ENCODE peak calls at places on chromosome 11, in six cellular contexts. U, P, O, M, F and D are unnamed samples.

GRCh38 chr11:32830413-32830738 is 649 bp downstream of the PRRG4 start:
- DNase-seq in U (no peak), P (no peak), O (no peak), M (no peak), F (no peak), D (no peak)

GRCh38 chr11:110297082-110297725 is 790 bp upstream of the RDX start:
- DNase-seq in U (no peak), P (no peak), O (no peak), M (no peak), F (no peak), D (no peak)

GRCh38 chr11:27611390-27611789 is 88.9 kb downstream of the BDNF start:
- DNase-seq in U (no peak), P (no peak), O (no peak), M (no peak), F (no peak), D (no peak)

GRCh38 chr11:125923633-125924032 is 19.3 kb downstream of the DDX25 start:
- DNase-seq in U (no peak), P (no peak), O (no peak), M (no peak), F (no peak), D (no peak)

GRCh38 chr11:6629573-6629891 is 10.3 kb upstream of the TPP1 start:
- DNase-seq in U (no peak), P (no peak), O (no peak), M (no peak), F (peak), D (no peak)

GRCh38 chr11:89487016-89487415 is 4.2 kb downstream of the NOX4 start:
- DNase-seq in U (no peak), P (no peak), O (no peak), M (no peak), F (no peak), D (no peak)

GRCh38 chr11:122215244-122215992 is 99.4 kb upstream of the BLID start:
- DNase-seq in U (peak), P (peak), O (no peak), M (no peak), F (peak), D (peak)

GRCh38 chr11:29184939-29185890 is 831.6 kb downstream of the KCNA4 start:
- DNase-seq in U (no peak), P (no peak), O (no peak), M (no peak), F (no peak), D (no peak)

GRCh38 chr11:131811380-131811779 is 441.0 kb downstream of the NTM start:
- DNase-seq in U (no peak), P (no peak), O (no peak), M (no peak), F (no peak), D (no peak)

GRCh38 chr11:8082391-8083087 is 1.5 kb downstream of the TUB start:
- DNase-seq in U (no peak), P (no peak), O (no peak), M (no peak), F (peak), D (no peak)

GRCh38 chr11:76077575-76078150 is 128.6 kb downstream of the WNT11 start:
- DNase-seq in U (no peak), P (no peak), O (no peak), M (no peak), F (no peak), D (no peak)

GRCh38 chr11:102807921-102808320 is 10.0 kb upstream of the MMP1 start:
- DNase-seq in U (no peak), P (no peak), O (no peak), M (no peak), F (no peak), D (no peak)

GRCh38 chr11:92808009-92808408 is 161.4 kb upstream of the MTNR1B start:
- DNase-seq in U (no peak), P (no peak), O (no peak), M (no peak), F (no peak), D (no peak)

GRCh38 chr11:125061237-125061636 is 1.9 kb upstream of the SLC37A2 start:
- DNase-seq in U (no peak), P (no peak), O (no peak), M (no peak), F (no peak), D (no peak)

GRCh38 chr11:128575956-128576340 is 11.4 kb downstream of the ETS1 start:
- DNase-seq in U (no peak), P (no peak), O (no peak), M (no peak), F (no peak), D (no peak)

GRCh38 chr11:77188323-77188911 is 60.4 kb downstream of the MYO7A start:
- DNase-seq in U (peak), P (peak), O (peak), M (peak), F (peak), D (peak)

GRCh38 chr11:47586456-47586855 is at the start of gene FAM180B:
- DNase-seq in U (no peak), P (no peak), O (no peak), M (no peak), F (peak), D (peak)

GRCh38 chr11:47464479-47464878 is 15.5 kb upstream of the RAPSN start:
- DNase-seq in U (no peak), P (no peak), O (no peak), M (no peak), F (peak), D (peak)

GRCh38 chr11:76131585-76131984 is 74.7 kb downstream of the WNT11 start:
- DNase-seq in U (no peak), P (no peak), O (no peak), M (no peak), F (no peak), D (no peak)

GRCh38 chr11:33869511-33870422 is 22.1 kb downstream of the LMO2 start:
- DNase-seq in U (no peak), P (peak), O (no peak), M (no peak), F (peak), D (peak)

GRCh38 chr11:8018742-8019631 is 31.9 kb downstream of the EIF3F start:
- DNase-seq in U (peak), P (peak), O (no peak), M (peak), F (peak), D (peak)